ENCODE peak calls at places on chromosomes 16 and 17, in seven cellular contexts. K, W, R, N, V, Z and H are unnamed samples.

GRCh38 chr16:75266738-75267630 is 15.6 kb upstream of the BCAR1 start:
- DNase-seq in Z (no peak), R (no peak), V (no peak), N (no peak), K (no peak), W (no peak), H (no peak)

GRCh38 chr17:35088647-35088910 is 25.1 kb upstream of the RFFL start:
- DNase-seq in K (no peak), Z (no peak), N (no peak), R (peak), V (no peak), W (peak), H (peak)

GRCh38 chr17:38738686-38739085 is 8.5 kb downstream of the CISD3 start:
- DNase-seq in V (no peak), Z (no peak), R (no peak), K (no peak), N (no peak), W (no peak), H (no peak)

GRCh38 chr17:43574896-43575525 is 28.9 kb upstream of the ETV4 start:
- DNase-seq in W (no peak), R (no peak), Z (no peak), K (no peak), V (no peak), N (no peak), H (no peak)

GRCh38 chr16:81266680-81267095 is 28.2 kb downstream of the BCO1 start:
- DNase-seq in K (no peak), R (peak), Z (peak), V (no peak), N (no peak), W (peak), H (peak)

GRCh38 chr17:11221721-11222120 is 19.3 kb upstream of the SHISA6 start:
- DNase-seq in W (peak), V (no peak), R (no peak), N (no peak), Z (no peak), K (no peak), H (no peak)

GRCh38 chr16:25750489-25750888 is 58.7 kb downstream of the HS3ST4 start:
- DNase-seq in Z (no peak), R (no peak), N (no peak), K (no peak), V (no peak), W (no peak), H (no peak)

GRCh38 chr16:51766739-51767138 is 615.7 kb upstream of the SALL1 start:
- DNase-seq in W (no peak), V (no peak), K (no peak), R (no peak), N (no peak), Z (no peak), H (no peak)

GRCh38 chr16:50539822-50540710 is 8.1 kb upstream of the NKD1 start:
- DNase-seq in R (no peak), K (no peak), Z (no peak), N (no peak), W (no peak), V (no peak), H (no peak)

GRCh38 chr17:50328926-50329325 is 17.0 kb upstream of the XYLT2 start:
- DNase-seq in R (no peak), N (no peak), Z (no peak), K (no peak), V (no peak), W (no peak), H (no peak)

GRCh38 chr16:17258848-17259713 is 211.7 kb downstream of the XYLT1 start:
- DNase-seq in W (no peak), Z (peak), K (no peak), N (no peak), R (no peak), V (no peak), H (no peak)

GRCh38 chr17:47423406-47424295 is 99.9 kb downstream of the EFCAB13 start:
- DNase-seq in Z (no peak), R (no peak), K (no peak), N (peak), V (no peak), W (peak), H (peak)

GRCh38 chr17:5472511-5472910 is 3.7 kb upstream of the DHX33 start:
- DNase-seq in K (no peak), R (no peak), V (no peak), W (no peak), Z (no peak), N (no peak), H (no peak)

GRCh38 chr16:6016530-6017184 is 919.1 kb upstream of the EEF2KMT start:
- DNase-seq in W (no peak), K (no peak), Z (peak), V (no peak), R (peak), N (no peak), H (no peak)

GRCh38 chr16:14475370-14476139 is 154.5 kb downstream of the PARN start:
- DNase-seq in W (peak), N (peak), V (no peak), K (no peak), R (peak), Z (peak), H (no peak)

GRCh38 chr17:64074704-64075484 is 54.5 kb upstream of the ICAM2 start:
- DNase-seq in Z (no peak), R (peak), W (peak), N (peak), K (no peak), V (no peak), H (no peak)

GRCh38 chr17:8991514-8992285 is 26.2 kb upstream of the PIK3R5 start:
- DNase-seq in V (peak), W (peak), N (peak), Z (peak), K (no peak), R (peak), H (peak)

GRCh38 chr17:32335647-32336046 is 6.3 kb downstream of the C17orf75 start:
- DNase-seq in W (no peak), V (no peak), R (peak), K (no peak), Z (peak), N (peak), H (no peak)

GRCh38 chr16:28146536-28146935 is 65.2 kb downstream of the XPO6 start:
- DNase-seq in R (no peak), Z (no peak), K (no peak), V (no peak), W (no peak), N (no peak), H (no peak)

GRCh38 chr17:31533546-31534155 is 142.2 kb downstream of the RAB11FIP4 start:
- DNase-seq in W (peak), Z (peak), V (no peak), R (peak), N (peak), K (no peak), H (no peak)

GRCh38 chr17:10292057-10292931 is 80.5 kb downstream of the MYH13 start:
- DNase-seq in V (no peak), Z (peak), K (no peak), R (peak), W (no peak), N (peak), H (no peak)

GRCh38 chr17:81258292-81258691 is 19.2 kb downstream of the NDUFAF8 start:
- DNase-seq in N (no peak), K (no peak), R (no peak), V (no peak), Z (no peak), W (no peak), H (no peak)

GRCh38 chr16:12419987-12420386 is 383.7 kb downstream of the CPPED1 start:
- DNase-seq in W (no peak), Z (no peak), K (no peak), N (no peak), V (no peak), R (no peak), H (no peak)

GRCh38 chr16:20225334-20225733 is 102.0 kb downstream of the GP2 start:
- DNase-seq in V (no peak), R (no peak), K (no peak), Z (no peak), W (no peak), N (no peak), H (no peak)

GRCh38 chr16:23826528-23827244 is 9.1 kb upstream of the PRKCB start:
- DNase-seq in K (no peak), R (no peak), N (no peak), Z (no peak), W (no peak), V (no peak), H (no peak)

GRCh38 chr17:80386341-80386740 is 28.6 kb upstream of the ENDOV start:
- DNase-seq in N (no peak), V (no peak), K (no peak), R (no peak), Z (no peak), W (no peak), H (no peak)

GRCh38 chr17:40702271-40702670 is 1.3 kb downstream of the KRT24 start:
- DNase-seq in N (no peak), V (no peak), W (no peak), K (no peak), R (no peak), Z (no peak), H (no peak)

GRCh38 chr17:61475726-61476125 is 23.5 kb downstream of the TBX4 start:
- DNase-seq in K (no peak), N (peak), V (no peak), R (peak), W (no peak), Z (peak), H (no peak)